ENCODE peak calls at places on chromosomes 5 and 9, in eight cellular contexts. M is stomach; O is GM23248; J is MM.1S; Y is H9; D is PC-3; R is small intestine; N is CD8-positive, alpha-beta memory T cell. V is an unnamed sample. For H3K4me1 and H3K27me3, the result is how much of the 10 kb centered on the place peaks cover.

GRCh38 chr9:28848671-28849070 is 1275.4 kb upstream of the C9orf72 start:
- DNase-seq in M (no peak), O (no peak), J (no peak), Y (no peak), D (no peak), R (no peak), N (no peak), V (no peak)

GRCh38 chr9:134407123-134407779 is 81.0 kb downstream of the RXRA start:
- DNase-seq in M (peak), O (peak), J (peak), Y (peak), D (peak), R (peak), N (peak), V (peak)

GRCh38 chr9:82829818-82830217 is 233.1 kb downstream of the RASEF start:
- DNase-seq in M (no peak), O (no peak), J (no peak), Y (no peak), D (peak), R (peak), N (no peak), V (no peak)

GRCh38 chr5:115325291-115326019 is 29.0 kb upstream of the CCDC112 start:
- DNase-seq in M (no peak), O (no peak), J (no peak), Y (no peak), D (no peak), R (no peak), N (no peak), V (no peak)

GRCh38 chr5:155943516-155944407 is 383.2 kb upstream of the SGCD start:
- DNase-seq in M (no peak), O (peak), J (peak), Y (peak), D (peak), R (peak), N (no peak), V (peak)

GRCh38 chr5:133041910-133042309 is 9.9 kb upstream of the HSPA4 start:
- DNase-seq in M (no peak), O (peak), J (no peak), Y (peak), D (peak), R (no peak), N (no peak), V (no peak)

GRCh38 chr9:23638837-23639426 is 187.1 kb downstream of the ELAVL2 start:
- DNase-seq in M (no peak), O (no peak), J (no peak), Y (no peak), D (peak), R (no peak), N (no peak), V (no peak)

GRCh38 chr5:170028124-170028523 is 47.8 kb upstream of the INSYN2B start:
- DNase-seq in M (no peak), O (peak), J (no peak), Y (no peak), D (no peak), R (no peak), N (no peak), V (no peak)

GRCh38 chr5:13664377-13664776 is 280.1 kb downstream of the DNAH5 start:
- DNase-seq in M (no peak), O (peak), J (no peak), Y (no peak), D (peak), R (no peak), N (no peak), V (no peak)

GRCh38 chr5:119347996-119348395 is 7.8 kb upstream of the TNFAIP8 start:
- DNase-seq in M (no peak), O (peak), J (no peak), Y (no peak), D (no peak), R (no peak), N (no peak), V (no peak)

GRCh38 chr5:132272341-132273210 is 15.1 kb downstream of the PDLIM4 start:
- DNase-seq in M (peak), O (peak), J (peak), Y (peak), D (peak), R (peak), N (peak), V (peak)

GRCh38 chr5:66992547-66992946 is 204.1 kb downstream of the CD180 start:
- DNase-seq in M (no peak), O (no peak), J (no peak), Y (no peak), D (no peak), R (no peak), N (no peak), V (no peak)

GRCh38 chr9:96604005-96604320 is 15.7 kb downstream of the CDC14B start:
- DNase-seq in M (no peak), O (peak), J (no peak), Y (no peak), D (no peak), R (no peak), N (no peak), V (no peak)

GRCh38 chr9:33165263-33166151 is 1.6 kb downstream of the B4GALT1 start:
- DNase-seq in M (peak), O (peak), J (peak), Y (no peak), D (peak), R (peak), N (peak), V (peak)

GRCh38 chr5:32278403-32278802 is 34.3 kb downstream of the MTMR12 start:
- DNase-seq in M (no peak), O (peak), J (peak), Y (no peak), D (no peak), R (no peak), N (no peak), V (no peak)

GRCh38 chr9:76537150-76537646 is 78.2 kb downstream of the GCNT1 start:
- DNase-seq in M (peak), O (no peak), J (no peak), Y (no peak), D (no peak), R (no peak), N (no peak), V (peak)

GRCh38 chr9:22097712-22098111 is 88.6 kb upstream of the CDKN2B start:
- DNase-seq in M (no peak), O (peak), J (no peak), Y (no peak), D (peak), R (peak), N (no peak), V (no peak)

GRCh38 chr5:40909233-40909632 is at the start of gene C7:
- DNase-seq in M (no peak), O (no peak), J (no peak), Y (no peak), D (no peak), R (peak), N (no peak), V (no peak)

GRCh38 chr5:93461751-93462150 is 119.3 kb downstream of the NR2F1-AS1 start:
- DNase-seq in M (no peak), O (peak), J (no peak), Y (no peak), D (peak), R (no peak), N (no peak), V (no peak)

GRCh38 chr5:114223866-114224265 is 138.0 kb upstream of the KCNN2 start:
- DNase-seq in M (no peak), O (peak), J (peak), Y (no peak), D (peak), R (no peak), N (no peak), V (no peak)

DNA sequence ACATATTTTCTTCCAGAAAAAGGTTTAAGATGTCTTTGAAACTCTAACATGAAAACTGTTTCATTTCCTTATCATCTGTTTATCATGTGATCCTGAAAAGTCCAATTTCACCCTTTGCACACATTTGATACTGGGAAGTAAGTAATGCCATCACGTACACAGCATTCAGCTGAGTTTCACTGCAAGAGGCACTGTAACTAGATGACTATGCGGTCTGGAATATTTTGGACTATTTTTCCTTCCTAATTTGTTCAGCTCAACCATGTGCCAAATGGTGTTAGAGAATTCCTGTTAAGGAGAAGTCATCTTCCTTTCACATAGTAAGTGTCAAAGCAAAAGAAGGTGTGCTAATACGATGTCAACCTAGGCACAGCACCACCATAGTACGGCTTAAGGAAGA is 77.6 kb downstream of the GNAQ start:
- DNase-seq in M (no peak), O (peak), J (no peak), Y (no peak), D (no peak), R (no peak), N (no peak), V (no peak)
- H3K4me1 ChIP-seq in M (half or more), O (under half), J (under half), Y (under half), D (under half), R (under half), N (under half), V (under half)

DNA sequence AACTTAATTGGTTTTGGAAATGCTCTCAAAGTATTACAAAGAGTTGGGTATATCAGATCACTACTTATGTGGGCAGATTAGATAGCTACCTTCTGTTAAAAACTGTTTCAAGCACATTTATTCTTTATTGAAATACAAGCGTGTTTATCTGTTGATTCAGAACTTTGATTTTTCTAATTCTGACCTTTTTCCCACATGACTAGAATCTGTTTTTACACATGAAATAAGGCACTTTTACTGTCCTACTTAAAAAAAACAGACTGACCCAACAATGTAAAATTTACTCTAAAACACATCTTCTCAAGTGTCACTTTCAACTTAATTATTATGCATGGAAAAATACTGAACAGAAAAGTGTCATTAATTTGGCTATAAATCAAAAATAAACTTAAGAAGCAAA is 4.8 kb downstream of the NR6A1 start:
- DNase-seq in M (no peak), O (no peak), J (no peak), Y (no peak), D (no peak), R (no peak), N (no peak), V (no peak)
- H3K27me3 ChIP-seq in M (half or more), O (half or more), J (under half), Y (under half), D (under half), R (under half), N (half or more), V (half or more)

GRCh38 chr9:136683173-136683745 is 4.0 kb downstream of the AGPAT2 start:
- DNase-seq in M (no peak), O (no peak), J (no peak), Y (no peak), D (no peak), R (no peak), N (no peak), V (no peak)

GRCh38 chr9:136685216-136685615 is 2.0 kb downstream of the AGPAT2 start:
- DNase-seq in M (no peak), O (no peak), J (no peak), Y (no peak), D (no peak), R (no peak), N (no peak), V (no peak)

GRCh38 chr9:136684799-136685198 is 2.5 kb downstream of the AGPAT2 start:
- DNase-seq in M (no peak), O (no peak), J (no peak), Y (no peak), D (no peak), R (no peak), N (no peak), V (no peak)

GRCh38 chr9:136683755-136684154 is 3.5 kb downstream of the AGPAT2 start:
- DNase-seq in M (no peak), O (no peak), J (no peak), Y (no peak), D (no peak), R (no peak), N (no peak), V (no peak)

DNA sequence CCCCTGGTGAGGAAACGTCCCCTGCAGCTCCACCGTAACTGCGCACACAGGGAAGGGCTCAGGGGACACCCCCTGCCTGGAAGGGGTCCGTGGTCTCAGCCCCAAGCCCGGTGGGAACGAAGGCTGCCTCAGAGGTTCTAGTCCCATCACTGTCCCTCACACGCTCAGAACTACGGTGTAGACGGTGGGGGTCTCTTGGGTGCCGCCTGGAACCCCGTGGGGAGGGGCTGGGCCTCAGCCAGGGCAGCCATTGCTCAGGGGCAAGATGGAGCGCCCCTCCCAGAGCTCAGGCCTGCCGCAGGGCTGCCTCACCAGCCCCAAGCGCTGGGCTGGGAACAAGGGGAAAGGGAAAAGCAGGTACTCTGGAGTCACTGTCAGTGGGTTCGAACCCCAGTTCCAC is 2.9 kb downstream of the AGPAT2 start:
- DNase-seq in M (no peak), O (no peak), J (no peak), Y (no peak), D (no peak), R (no peak), N (no peak), V (no peak)
- H3K4me1 ChIP-seq in M (half or more), O (under half), J (under half), Y (under half), D (under half), R (under half), N (under half), V (under half)

DNA sequence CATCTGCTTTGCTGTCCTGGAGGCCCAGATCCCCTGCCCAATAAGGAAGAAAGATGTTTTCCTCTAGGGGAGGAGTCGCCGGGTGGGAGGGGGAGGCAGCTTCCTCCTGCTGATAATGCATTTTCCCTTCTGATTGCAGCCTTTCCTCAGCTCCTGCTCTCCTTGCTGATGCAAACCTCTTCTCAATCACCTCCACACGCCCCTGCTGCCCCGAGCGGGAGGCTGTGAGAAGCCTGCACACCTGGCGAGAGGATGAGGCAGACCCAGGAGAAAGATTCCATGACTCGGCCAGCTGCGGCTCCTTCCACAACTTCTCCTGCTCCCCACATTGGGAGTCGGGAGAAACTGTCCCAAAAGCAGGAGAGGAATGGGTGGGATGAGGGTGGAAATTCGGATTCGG is 6.9 kb upstream of the NTNG2 start:
- DNase-seq in M (no peak), O (no peak), J (no peak), Y (peak), D (no peak), R (no peak), N (no peak), V (no peak)
- H3K27me3 ChIP-seq in M (half or more), O (half or more), J (half or more), Y (under half), D (under half), R (under half), N (under half), V (half or more)

GRCh38 chr9:128920381-128921058 is at the start of gene PHYHD1:
- DNase-seq in M (peak), O (peak), J (no peak), Y (no peak), D (peak), R (no peak), N (no peak), V (no peak)
- H3K4me1 ChIP-seq in M (half or more), O (under half), J (under half), Y (under half), D (under half), R (under half), N (under half), V (under half)

GRCh38 chr5:154612666-154613065 is 134.6 kb upstream of the HAND1 start:
- DNase-seq in M (no peak), O (no peak), J (no peak), Y (no peak), D (no peak), R (no peak), N (no peak), V (no peak)
- H3K27me3 ChIP-seq in M (half or more), O (under half), J (under half), Y (under half), D (under half), R (under half), N (under half), V (half or more)

GRCh38 chr5:2751592-2752021 is at the start of gene IRX2:
- DNase-seq in M (peak), O (peak), J (no peak), Y (peak), D (peak), R (peak), N (no peak), V (peak)
- H3K4me1 ChIP-seq in M (half or more), O (under half), J (under half), Y (under half), D (under half), R (under half), N (under half), V (under half)

GRCh38 chr5:176848651-176849050 is 38.3 kb downstream of the UNC5A start:
- DNase-seq in M (no peak), O (no peak), J (no peak), Y (no peak), D (no peak), R (no peak), N (no peak), V (no peak)

GRCh38 chr5:176851380-176851779 is 41.0 kb downstream of the UNC5A start:
- DNase-seq in M (no peak), O (no peak), J (no peak), Y (no peak), D (no peak), R (no peak), N (no peak), V (no peak)

GRCh38 chr5:176849611-176850227 is 39.4 kb downstream of the UNC5A start:
- DNase-seq in M (no peak), O (no peak), J (no peak), Y (no peak), D (no peak), R (no peak), N (no peak), V (no peak)

GRCh38 chr5:176851871-176852270 is 41.5 kb downstream of the UNC5A start:
- DNase-seq in M (no peak), O (no peak), J (no peak), Y (no peak), D (no peak), R (no peak), N (no peak), V (no peak)

GRCh38 chr5:176850371-176851245 is 40.2 kb downstream of the UNC5A start:
- DNase-seq in M (no peak), O (no peak), J (no peak), Y (no peak), D (no peak), R (no peak), N (no peak), V (no peak)
- H3K27me3 ChIP-seq in M (half or more), O (under half), J (half or more), Y (under half), D (under half), R (under half), N (under half), V (under half)

DNA sequence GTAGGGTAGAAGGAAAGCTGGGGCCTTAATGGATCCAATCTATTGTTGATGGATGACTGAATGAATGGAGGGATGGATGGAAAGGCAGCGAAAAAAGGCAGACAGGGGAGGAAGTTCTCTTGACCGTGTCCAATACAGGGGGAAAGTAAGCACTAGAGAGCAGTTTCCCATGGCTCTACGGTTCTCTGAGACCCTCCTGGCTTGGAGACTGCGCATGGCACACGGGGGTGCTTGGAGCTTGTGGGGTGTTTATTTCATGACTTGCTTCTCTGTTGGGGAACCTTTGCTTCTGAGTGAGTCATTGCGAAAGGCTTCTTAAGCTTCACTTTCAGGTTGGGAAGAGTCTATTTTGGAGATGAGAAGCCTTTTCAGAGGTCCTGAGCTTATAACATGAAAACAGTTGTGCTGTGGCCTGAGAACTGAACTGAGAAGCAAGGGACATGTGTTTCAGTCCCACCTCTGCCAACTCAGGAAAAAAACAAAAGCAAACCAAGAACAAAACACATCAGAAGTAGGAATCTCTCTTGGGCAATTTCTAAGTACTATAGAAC is 12.8 kb upstream of the TEX48 start:
- DNase-seq in M (no peak), O (peak), J (peak), Y (no peak), D (no peak), R (no peak), N (no peak), V (no peak)
- H3K4me1 ChIP-seq in M (under half), O (under half), J (under half), Y (under half), D (half or more), R (under half), N (under half), V (under half)

V was measured in transverse colon.